ENCODE peak calls at places on chromosomes 4 and X, in seven cellular contexts. One of them, this sample, is unnamed.

GRCh38 chrX:1629244-1629643 is 14.4 kb downstream of the ASMT start:
- DNase-seq in SK-N-SH: no peak
- DNase-seq in GM12891: no peak
- DNase-seq in K562: no peak
- DNase-seq in HepG2: no peak
- DNase-seq in GM12878: no peak
- DNase-seq in H1: no peak
- DNase-seq in this sample: no peak

GRCh38 chr4:18538121-18538520 is 516.6 kb upstream of the LCORL start:
- DNase-seq in GM12891: no peak
- DNase-seq in HepG2: no peak
- DNase-seq in K562: no peak
- DNase-seq in H1: no peak
- DNase-seq in SK-N-SH: no peak
- DNase-seq in GM12878: no peak
- DNase-seq in this sample: no peak

GRCh38 chr4:116866116-116866515 is 219.3 kb downstream of the TRAM1L1 start:
- DNase-seq in GM12878: no peak
- DNase-seq in SK-N-SH: no peak
- DNase-seq in HepG2: no peak
- DNase-seq in GM12891: no peak
- DNase-seq in K562: no peak
- DNase-seq in H1: no peak
- DNase-seq in this sample: no peak

GRCh38 chrX:538311-538710 is 92.3 kb upstream of the SHOX start:
- DNase-seq in GM12878: no peak
- DNase-seq in H1: no peak
- DNase-seq in GM12891: no peak
- DNase-seq in SK-N-SH: no peak
- DNase-seq in HepG2: no peak
- DNase-seq in K562: no peak
- DNase-seq in this sample: no peak

GRCh38 chrX:44223150-44223549 is 120.3 kb downstream of the EFHC2 start:
- DNase-seq in HepG2: no peak
- DNase-seq in K562: no peak
- DNase-seq in SK-N-SH: no peak
- DNase-seq in H1: no peak
- DNase-seq in GM12878: no peak
- DNase-seq in GM12891: no peak
- DNase-seq in this sample: no peak

GRCh38 chr4:187075514-187075913 is 351.9 kb upstream of the FAT1 start:
- DNase-seq in SK-N-SH: no peak
- DNase-seq in GM12891: no peak
- DNase-seq in HepG2: no peak
- DNase-seq in GM12878: no peak
- DNase-seq in K562: no peak
- DNase-seq in H1: no peak
- DNase-seq in this sample: no peak

GRCh38 chr4:181792641-181793612 is 450.3 kb upstream of the TENM3 start:
- DNase-seq in HepG2: no peak
- DNase-seq in SK-N-SH: no peak
- DNase-seq in K562: no peak
- DNase-seq in GM12891: no peak
- DNase-seq in GM12878: no peak
- DNase-seq in H1: no peak
- DNase-seq in this sample: no peak

GRCh38 chr4:26522478-26522877 is 32.2 kb upstream of the CCKAR start:
- DNase-seq in SK-N-SH: no peak
- DNase-seq in GM12878: no peak
- DNase-seq in HepG2: no peak
- DNase-seq in H1: no peak
- DNase-seq in GM12891: no peak
- DNase-seq in K562: no peak
- DNase-seq in this sample: no peak

GRCh38 chr4:152454398-152455011 is 81.4 kb downstream of the FBXW7 start:
- DNase-seq in H1: no peak
- DNase-seq in HepG2: peak; percentile 21
- DNase-seq in GM12891: no peak
- DNase-seq in SK-N-SH: peak; percentile 51
- DNase-seq in GM12878: no peak
- DNase-seq in K562: peak; percentile 6
- DNase-seq in this sample: no peak

GRCh38 chr4:174352405-174352804 is 68.7 kb downstream of the CEP44 start:
- DNase-seq in GM12878: no peak
- DNase-seq in SK-N-SH: no peak
- DNase-seq in K562: no peak
- DNase-seq in HepG2: no peak
- DNase-seq in GM12891: no peak
- DNase-seq in H1: no peak
- DNase-seq in this sample: no peak

GRCh38 chr4:151700566-151701316 is 60.1 kb downstream of the GATB start:
- DNase-seq in K562: no peak
- DNase-seq in HepG2: no peak
- DNase-seq in GM12891: no peak
- DNase-seq in GM12878: no peak
- DNase-seq in SK-N-SH: no peak
- DNase-seq in H1: no peak
- DNase-seq in this sample: no peak

GRCh38 chr4:2395584-2395983 is 22.9 kb downstream of the ZFYVE28 start:
- DNase-seq in GM12878: no peak
- DNase-seq in HepG2: no peak
- DNase-seq in GM12891: no peak
- DNase-seq in SK-N-SH: no peak
- DNase-seq in H1: no peak
- DNase-seq in K562: peak; percentile 85
- DNase-seq in this sample: no peak

GRCh38 chr4:120921456-120922389 is 803 bp downstream of the PRDM5 start:
- DNase-seq in GM12891: no peak
- DNase-seq in HepG2: no peak
- DNase-seq in GM12878: no peak
- DNase-seq in SK-N-SH: no peak
- DNase-seq in K562: no peak
- DNase-seq in H1: peak; percentile 65
- DNase-seq in this sample: no peak

GRCh38 chrX:124293810-124294209 is 38.6 kb upstream of the TEX13D start:
- DNase-seq in HepG2: no peak
- DNase-seq in GM12878: no peak
- DNase-seq in SK-N-SH: no peak
- DNase-seq in H1: no peak
- DNase-seq in GM12891: no peak
- DNase-seq in K562: no peak
- DNase-seq in this sample: no peak

GRCh38 chrX:70038515-70038914 is 11.2 kb downstream of the AWAT2 start:
- DNase-seq in GM12891: no peak
- DNase-seq in HepG2: peak; percentile 48
- DNase-seq in SK-N-SH: no peak
- DNase-seq in K562: no peak
- DNase-seq in GM12878: no peak
- DNase-seq in H1: no peak
- DNase-seq in this sample: no peak

GRCh38 chr4:168636040-168636439 is 139.2 kb downstream of the PALLD start:
- DNase-seq in H1: no peak
- DNase-seq in SK-N-SH: no peak
- DNase-seq in HepG2: no peak
- DNase-seq in GM12878: no peak
- DNase-seq in GM12891: no peak
- DNase-seq in K562: no peak
- DNase-seq in this sample: no peak

GRCh38 chr4:168639914-168640313 is 143.1 kb downstream of the PALLD start:
- DNase-seq in GM12891: no peak
- DNase-seq in K562: no peak
- DNase-seq in HepG2: no peak
- DNase-seq in GM12878: no peak
- DNase-seq in H1: no peak
- DNase-seq in SK-N-SH: no peak
- DNase-seq in this sample: no peak

GRCh38 chr4:168636506-168637176 is 139.8 kb downstream of the PALLD start:
- DNase-seq in HepG2: no peak
- DNase-seq in H1: no peak
- DNase-seq in SK-N-SH: no peak
- DNase-seq in GM12891: no peak
- DNase-seq in K562: no peak
- DNase-seq in GM12878: no peak
- DNase-seq in this sample: no peak

GRCh38 chr4:168641811-168642140 is 144.9 kb downstream of the PALLD start:
- DNase-seq in HepG2: no peak
- DNase-seq in K562: no peak
- DNase-seq in H1: no peak
- DNase-seq in GM12891: no peak
- DNase-seq in GM12878: no peak
- DNase-seq in SK-N-SH: no peak
- DNase-seq in this sample: no peak

DNA sequence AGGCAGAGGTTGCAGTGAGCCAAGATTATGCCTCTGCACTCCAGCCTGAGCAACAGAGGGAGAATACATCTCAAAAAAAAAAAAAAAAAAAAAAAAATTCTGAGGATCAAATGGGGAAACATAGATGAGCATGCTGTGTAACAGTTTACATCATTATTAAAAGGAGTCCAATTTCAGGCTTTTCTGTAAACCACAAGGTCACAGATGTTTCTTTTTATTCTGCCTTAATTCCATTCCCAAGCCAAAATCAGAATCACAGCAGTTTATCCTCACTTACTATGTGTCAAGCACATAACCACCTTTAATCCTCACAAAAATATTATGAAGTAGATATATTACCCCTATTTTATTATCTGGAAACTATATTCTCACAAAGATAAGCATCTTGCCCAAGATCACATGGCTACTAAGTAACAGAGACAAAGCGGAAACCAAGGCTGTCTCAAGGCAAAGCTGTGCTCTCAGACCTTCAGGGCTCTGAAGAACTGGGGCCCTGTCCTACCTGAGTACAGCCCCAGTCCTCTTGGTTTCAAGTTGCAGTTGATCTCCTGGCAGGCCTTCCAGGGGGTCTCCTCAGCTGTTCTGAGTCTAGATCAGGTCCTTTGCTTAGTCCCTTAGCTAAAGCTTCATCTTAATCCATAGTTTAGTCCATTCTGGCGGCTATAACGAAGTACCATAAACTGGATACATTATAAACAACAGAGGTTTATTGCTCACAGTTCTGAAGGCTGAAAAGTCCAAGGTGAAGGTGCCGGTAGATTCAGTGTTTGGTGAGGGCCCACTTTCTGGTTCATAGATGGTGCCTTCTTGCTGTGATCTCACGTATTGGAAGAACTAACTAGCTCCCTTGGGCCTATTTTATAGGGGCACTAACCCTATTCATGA is 141.3 kb downstream of the PALLD start:
- DNase-seq in GM12878: no peak
- DNase-seq in HepG2: no peak
- DNase-seq in H1: no peak
- DNase-seq in SK-N-SH: no peak
- DNase-seq in K562: no peak
- DNase-seq in GM12891: no peak
- DNase-seq in this sample: no peak
- TF ChIP-seq TAF1 in GM12878: no peak
- TF ChIP-seq TAF1 in HepG2: no peak
- TF ChIP-seq TAF1 in H1: no peak
- TF ChIP-seq TAF1 in SK-N-SH: no peak
- TF ChIP-seq TAF1 in K562: no peak
- TF ChIP-seq TAF1 in GM12891: no peak
- TF ChIP-seq TAF1 in this sample: no peak

GRCh38 chr4:83114576-83114975 is at the start of gene PLAC8:
- DNase-seq in GM12878: peak; percentile 92
- DNase-seq in K562: no peak
- DNase-seq in GM12891: peak; percentile 29
- DNase-seq in HepG2: peak; percentile 69
- DNase-seq in SK-N-SH: no peak
- DNase-seq in H1: no peak
- DNase-seq in this sample: no peak
- TF ChIP-seq POLR2AphosphoS5 in GM12878: peak; percentile 95
- TF ChIP-seq POLR2AphosphoS5 in K562: no peak
- TF ChIP-seq POLR2AphosphoS5 in GM12891: no peak
- TF ChIP-seq POLR2AphosphoS5 in HepG2: peak; percentile 94
- TF ChIP-seq POLR2AphosphoS5 in SK-N-SH: no peak
- TF ChIP-seq POLR2AphosphoS5 in H1: no peak
- TF ChIP-seq POLR2AphosphoS5 in this sample: no peak

GRCh38 chr4:115126487-115126886 is 13.1 kb upstream of the NDST4 start:
- DNase-seq in K562: no peak
- DNase-seq in SK-N-SH: no peak
- DNase-seq in HepG2: no peak
- DNase-seq in GM12891: no peak
- DNase-seq in H1: no peak
- DNase-seq in GM12878: no peak
- DNase-seq in this sample: no peak
- TF ChIP-seq TAF1 in K562: no peak
- TF ChIP-seq TAF1 in SK-N-SH: no peak
- TF ChIP-seq TAF1 in HepG2: no peak
- TF ChIP-seq TAF1 in GM12891: no peak
- TF ChIP-seq TAF1 in H1: no peak
- TF ChIP-seq TAF1 in GM12878: no peak
- TF ChIP-seq TAF1 in this sample: no peak

GRCh38 chrX:154374361-154375155 is at the start of gene FLNA:
- DNase-seq in H1: peak; percentile 61
- DNase-seq in HepG2: no peak
- DNase-seq in SK-N-SH: peak; percentile 61
- DNase-seq in GM12891: no peak
- DNase-seq in K562: peak; percentile 61
- DNase-seq in GM12878: no peak
- DNase-seq in this sample: no peak

GRCh38 chrX:154371771-154372300 is 2.6 kb downstream of the FLNA start:
- DNase-seq in H1: no peak
- DNase-seq in SK-N-SH: no peak
- DNase-seq in K562: no peak
- DNase-seq in GM12891: no peak
- DNase-seq in GM12878: no peak
- DNase-seq in HepG2: no peak
- DNase-seq in this sample: no peak

GRCh38 chrX:154375156-154375504 is 696 bp upstream of the FLNA start:
- DNase-seq in GM12891: no peak
- DNase-seq in HepG2: no peak
- DNase-seq in H1: no peak
- DNase-seq in SK-N-SH: no peak
- DNase-seq in K562: no peak
- DNase-seq in GM12878: no peak
- DNase-seq in this sample: no peak

GRCh38 chrX:154372612-154373022 is 1.8 kb downstream of the FLNA start:
- DNase-seq in HepG2: peak; percentile 27
- DNase-seq in GM12891: no peak
- DNase-seq in K562: peak; percentile 38
- DNase-seq in GM12878: peak; percentile 31
- DNase-seq in SK-N-SH: no peak
- DNase-seq in H1: no peak
- DNase-seq in this sample: no peak

GRCh38 chrX:154373340-154374306 is 811 bp downstream of the FLNA start:
- DNase-seq in SK-N-SH: no peak
- DNase-seq in GM12891: no peak
- DNase-seq in H1: peak; percentile 72
- DNase-seq in GM12878: peak; percentile 5
- DNase-seq in K562: peak; percentile 75
- DNase-seq in HepG2: peak; percentile 59
- DNase-seq in this sample: no peak
- TF ChIP-seq POLR2AphosphoS5 in SK-N-SH: no peak
- TF ChIP-seq POLR2AphosphoS5 in GM12891: no peak
- TF ChIP-seq POLR2AphosphoS5 in H1: no peak
- TF ChIP-seq POLR2AphosphoS5 in GM12878: no peak
- TF ChIP-seq POLR2AphosphoS5 in K562: no peak
- TF ChIP-seq POLR2AphosphoS5 in HepG2: no peak
- TF ChIP-seq POLR2AphosphoS5 in this sample: no peak

This sample was measured in GM12892.